ENCODE peak calls at places on chromosomes 5 and 9, in eight cellular contexts. W is activated effector memory CD4-positive, alpha-beta T cell treated with Interleukin-2 at 50 U/mL for 16 hours; F is H1; M is breast epithelium; S is effector memory CD4-positive, alpha-beta T cell; B is COR-L47; U is T-helper 2 cell treated with Interferon-gamma antibody and Interleukin-4, amounts not matched to agents 5 μg/mL and 100 μg/mL, for 36 hours; E is HT1080. Z is an unnamed sample.

GRCh38 chr9:125421156-125421555 is 159.5 kb downstream of the GAPVD1 start:
- DNase-seq in W (no peak), F (no peak), M (no peak), S (no peak), B (no peak), U (no peak), E (no peak), Z (no peak)

GRCh38 chr5:139680368-139681111 is 32.4 kb downstream of the CXXC5 start:
- DNase-seq in W (no peak), F (no peak), M (no peak), S (no peak), B (no peak), U (no peak), E (no peak), Z (no peak)

GRCh38 chr5:658103-658502 is 35.0 kb downstream of the TPPP start:
- DNase-seq in W (no peak), F (no peak), M (peak), S (no peak), B (no peak), U (no peak), E (peak), Z (no peak)

GRCh38 chr9:13445123-13445522 is 165.6 kb upstream of the MPDZ start:
- DNase-seq in W (no peak), F (no peak), M (no peak), S (no peak), B (peak), U (no peak), E (no peak), Z (no peak)

GRCh38 chr9:107768224-107768623 is 278.7 kb upstream of the KLF4 start:
- DNase-seq in W (no peak), F (no peak), M (no peak), S (no peak), B (no peak), U (no peak), E (no peak), Z (no peak)

GRCh38 chr5:149002053-149002452 is 60.8 kb downstream of the SH3TC2 start:
- DNase-seq in W (no peak), F (no peak), M (no peak), S (no peak), B (no peak), U (no peak), E (peak), Z (no peak)

GRCh38 chr5:66247176-66247960 is 103.3 kb downstream of the SREK1 start:
- DNase-seq in W (no peak), F (no peak), M (no peak), S (no peak), B (no peak), U (no peak), E (peak), Z (no peak)

GRCh38 chr5:150153957-150154617 is 1.6 kb downstream of the PDGFRB start:
- DNase-seq in W (no peak), F (no peak), M (no peak), S (no peak), B (no peak), U (no peak), E (no peak), Z (no peak)

GRCh38 chr5:136424835-136425694 is 59.7 kb upstream of the TRPC7 start:
- DNase-seq in W (no peak), F (peak), M (peak), S (no peak), B (peak), U (peak), E (peak), Z (peak)

GRCh38 chr5:4862500-4862899 is 277.6 kb upstream of the ADAMTS16 start:
- DNase-seq in W (no peak), F (no peak), M (no peak), S (no peak), B (peak), U (no peak), E (peak), Z (peak)

GRCh38 chr9:107492381-107492780 is 2.8 kb upstream of the KLF4 start:
- DNase-seq in W (no peak), F (no peak), M (no peak), S (no peak), B (no peak), U (no peak), E (no peak), Z (no peak)

GRCh38 chr5:108696951-108697715 is 50.6 kb upstream of the FER start:
- DNase-seq in W (no peak), F (no peak), M (no peak), S (no peak), B (peak), U (no peak), E (no peak), Z (no peak)

GRCh38 chr5:77935516-77936364 is 159.6 kb upstream of the TBCA start:
- DNase-seq in W (no peak), F (no peak), M (no peak), S (no peak), B (no peak), U (peak), E (peak), Z (no peak)

GRCh38 chr5:145943674-145944121 is 7.3 kb downstream of the SH3RF2 start:
- DNase-seq in W (no peak), F (no peak), M (no peak), S (no peak), B (peak), U (no peak), E (peak), Z (peak)

GRCh38 chr5:107673368-107674136 is 2.8 kb upstream of the EFNA5 start:
- DNase-seq in W (peak), F (peak), M (peak), S (no peak), B (peak), U (peak), E (peak), Z (peak)

GRCh38 chr5:4295663-4296339 is 700.2 kb downstream of the IRX1 start:
- DNase-seq in W (no peak), F (peak), M (no peak), S (no peak), B (no peak), U (no peak), E (peak), Z (peak)

GRCh38 chr9:93255994-93256877 is 72.3 kb downstream of the WNK2 start:
- DNase-seq in W (no peak), F (no peak), M (peak), S (no peak), B (no peak), U (no peak), E (no peak), Z (no peak)

GRCh38 chr5:137304227-137304874 is 194.8 kb downstream of the SPOCK1 start:
- DNase-seq in W (no peak), F (no peak), M (peak), S (no peak), B (peak), U (no peak), E (no peak), Z (peak)

GRCh38 chr5:42791151-42791550 is 20.5 kb downstream of the SELENOP start:
- DNase-seq in W (no peak), F (no peak), M (no peak), S (no peak), B (peak), U (no peak), E (no peak), Z (no peak)

GRCh38 chr5:72107874-72108199 is 562 bp downstream of the MAP1B start:
- DNase-seq in W (no peak), F (no peak), M (no peak), S (no peak), B (peak), U (no peak), E (peak), Z (no peak)

GRCh38 chr5:138927979-138928378 is 52.8 kb upstream of the LRRTM2 start:
- DNase-seq in W (no peak), F (no peak), M (no peak), S (no peak), B (peak), U (no peak), E (no peak), Z (peak)

GRCh38 chr9:4243877-4244812 is 55.7 kb downstream of the GLIS3 start:
- DNase-seq in W (no peak), F (no peak), M (no peak), S (no peak), B (no peak), U (no peak), E (no peak), Z (peak)

Z was measured in NCI-H524.